ENCODE peak calls at places on chromosomes 3 and 15, in six cellular contexts. E is left ventricle myocardium inferior; H is trophoblast cell; J is WERI-Rb-1; S is spleen; T is CD4-positive, CD25-positive, alpha-beta regulatory T cell. V is an unnamed sample. For H3K27me3, the result is how much of the 10 kb centered on the place peaks cover.

GRCh38 chr3:112366428-112366931 is 33.5 kb downstream of the CD200 start:
- DNase-seq in E (no peak), H (no peak), J (no peak), S (no peak), T (no peak), V (no peak)

GRCh38 chr3:197408177-197408957 is 110.0 kb upstream of the DLG1 start:
- DNase-seq in E (no peak), H (no peak), J (no peak), S (peak), T (no peak), V (no peak)

GRCh38 chr15:84778194-84778593 is 29.8 kb downstream of the ZNF592 start:
- DNase-seq in E (no peak), H (no peak), J (no peak), S (no peak), T (no peak), V (no peak)

GRCh38 chr15:59222906-59223579 is 16.4 kb downstream of the LDHAL6B start:
- DNase-seq in E (no peak), H (no peak), J (no peak), S (no peak), T (no peak), V (no peak)

GRCh38 chr3:23073721-23074300 is 129.3 kb upstream of the UBE2E2 start:
- DNase-seq in E (no peak), H (peak), J (no peak), S (no peak), T (no peak), V (no peak)

GRCh38 chr15:22253676-22254408 is 173.5 kb downstream of the OR4M2 start:
- DNase-seq in E (no peak), H (no peak), J (no peak), S (no peak), T (peak), V (peak)

GRCh38 chr3:42539871-42540714 is 37.6 kb downstream of the VIPR1 start:
- DNase-seq in E (no peak), H (peak), J (peak), S (no peak), T (peak), V (peak)

GRCh38 chr3:101104334-101104733 is 111.1 kb upstream of the ABI3BP start:
- DNase-seq in E (no peak), H (no peak), J (no peak), S (no peak), T (no peak), V (no peak)

GRCh38 chr3:39150803-39151631 is 2.4 kb downstream of the CSRNP1 start:
- DNase-seq in E (peak), H (peak), J (peak), S (no peak), T (peak), V (peak)

GRCh38 chr3:74844428-74844827 is 230.0 kb upstream of the CNTN3 start:
- DNase-seq in E (no peak), H (peak), J (no peak), S (no peak), T (no peak), V (no peak)

GRCh38 chr15:89656116-89656815 is 999 bp upstream of the KIF7 start:
- DNase-seq in E (no peak), H (no peak), J (no peak), S (no peak), T (no peak), V (no peak)

GRCh38 chr3:127074900-127075360 is 92.0 kb downstream of the PLXNA1 start:
- DNase-seq in E (no peak), H (peak), J (peak), S (peak), T (no peak), V (no peak)

GRCh38 chr15:82047493-82048446 is 2.0 kb upstream of the MEX3B start:
- DNase-seq in E (no peak), H (peak), J (no peak), S (no peak), T (peak), V (no peak)

GRCh38 chr15:56918907-56919707 is 663 bp downstream of the TCF12 start:
- DNase-seq in E (peak), H (peak), J (peak), S (peak), T (peak), V (peak)

GRCh38 chr15:40481671-40482070 is 10.9 kb downstream of the CHST14 start:
- DNase-seq in E (no peak), H (no peak), J (no peak), S (no peak), T (no peak), V (no peak)

GRCh38 chr3:129164500-129164899 is 3.6 kb upstream of the ISY1 start:
- DNase-seq in E (no peak), H (no peak), J (no peak), S (no peak), T (no peak), V (no peak)

GRCh38 chr3:128504957-128505730 is 12.1 kb upstream of the GATA2 start:
- DNase-seq in E (no peak), H (peak), J (no peak), S (no peak), T (no peak), V (no peak)

GRCh38 chr3:1805331-1805730 is 293.3 kb upstream of the CNTN4 start:
- DNase-seq in E (no peak), H (no peak), J (no peak), S (no peak), T (no peak), V (no peak)

GRCh38 chr3:71428841-71429609 is 154.5 kb downstream of the FOXP1 start:
- DNase-seq in E (peak), H (peak), J (no peak), S (no peak), T (peak), V (peak)

GRCh38 chr3:140187648-140188221 is 252.8 kb downstream of the CLSTN2 start:
- DNase-seq in E (no peak), H (no peak), J (no peak), S (no peak), T (no peak), V (no peak)

GRCh38 chr15:71278989-71279756 is 163.9 kb downstream of the THSD4 start:
- DNase-seq in E (no peak), H (peak), J (no peak), S (no peak), T (no peak), V (no peak)

GRCh38 chr15:68463444-68463843 is 31.5 kb upstream of the ITGA11 start:
- DNase-seq in E (no peak), H (no peak), J (no peak), S (no peak), T (no peak), V (no peak)

GRCh38 chr15:51312132-51312531 is 26.3 kb downstream of the CYP19A1 start:
- DNase-seq in E (no peak), H (no peak), J (no peak), S (no peak), T (no peak), V (no peak)

GRCh38 chr3:53009826-53010539 is 35.9 kb downstream of the SFMBT1 start:
- DNase-seq in E (no peak), H (no peak), J (no peak), S (no peak), T (no peak), V (no peak)

GRCh38 chr3:17539436-17539835 is 203.0 kb downstream of the TBC1D5 start:
- DNase-seq in E (no peak), H (no peak), J (no peak), S (no peak), T (no peak), V (no peak)

GRCh38 chr15:50183112-50183794 is 1.3 kb downstream of the SLC27A2 start:
- DNase-seq in E (no peak), H (no peak), J (no peak), S (no peak), T (peak), V (peak)

GRCh38 chr3:187261541-187261969 is 30.0 kb downstream of the MASP1 start:
- DNase-seq in E (no peak), H (peak), J (no peak), S (no peak), T (no peak), V (no peak)

GRCh38 chr3:139935866-139936817 is 1.2 kb downstream of the CLSTN2 start:
- DNase-seq in E (peak), H (no peak), J (peak), S (no peak), T (no peak), V (no peak)

GRCh38 chr3:16658933-16659793 is 53.9 kb upstream of the DAZL start:
- DNase-seq in E (no peak), H (peak), J (no peak), S (no peak), T (no peak), V (no peak)

GRCh38 chr3:8464668-8465067 is 37.0 kb upstream of the LMCD1 start:
- DNase-seq in E (no peak), H (no peak), J (no peak), S (no peak), T (no peak), V (no peak)

GRCh38 chr15:57281357-57281756 is 94.9 kb upstream of the CGNL1 start:
- DNase-seq in E (no peak), H (no peak), J (no peak), S (peak), T (peak), V (no peak)

GRCh38 chr3:49248828-49249227 is 28.2 kb downstream of the C3orf62 start:
- DNase-seq in E (no peak), H (peak), J (peak), S (no peak), T (no peak), V (no peak)

GRCh38 chr3:70712449-70713082 is 400.1 kb upstream of the MDFIC2 start:
- DNase-seq in E (no peak), H (no peak), J (no peak), S (no peak), T (no peak), V (no peak)

GRCh38 chr15:95051881-95052280 is 820.5 kb downstream of the MCTP2 start:
- DNase-seq in E (no peak), H (no peak), J (no peak), S (no peak), T (no peak), V (no peak)

GRCh38 chr3:168859574-168859973 is 763.9 kb upstream of the GOLIM4 start:
- DNase-seq in E (no peak), H (no peak), J (no peak), S (no peak), T (no peak), V (no peak)

DNA sequence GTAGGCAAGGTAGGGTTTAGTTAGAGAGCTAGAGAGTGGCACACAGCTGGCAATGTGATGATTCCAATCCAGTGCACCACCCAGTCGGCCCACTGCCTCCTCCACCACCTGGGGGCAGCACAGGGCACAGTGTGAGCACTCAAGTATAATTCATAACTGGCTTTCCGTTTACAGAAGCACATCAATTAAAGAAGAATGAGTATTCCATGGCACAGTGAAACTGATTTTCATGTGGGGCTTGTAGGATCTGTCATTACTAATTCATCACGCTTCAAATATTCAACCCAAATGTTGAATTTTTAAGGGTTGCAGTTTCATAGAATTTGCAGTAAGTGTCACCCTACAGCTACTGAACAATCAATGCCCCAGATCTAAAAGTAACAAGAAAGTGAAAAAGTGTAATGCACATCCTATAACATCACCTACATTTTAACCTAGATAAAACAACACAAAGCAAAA is 149.9 kb downstream of the IGSF11 start:
- DNase-seq in E (peak), H (peak), J (peak), S (peak), T (peak), V (peak)
- H3K4me3 ChIP-seq in E (no peak), H (no peak), J (no peak), S (no peak), T (no peak), V (no peak)

GRCh38 chr3:27590437-27591320 is 106.5 kb upstream of the SLC4A7 start:
- DNase-seq in E (no peak), H (no peak), J (no peak), S (no peak), T (peak), V (no peak)

GRCh38 chr3:27591811-27592210 is 107.6 kb upstream of the SLC4A7 start:
- DNase-seq in E (no peak), H (no peak), J (no peak), S (no peak), T (peak), V (peak)

GRCh38 chr3:27593173-27593572 is 109.0 kb upstream of the SLC4A7 start:
- DNase-seq in E (no peak), H (no peak), J (no peak), S (no peak), T (no peak), V (no peak)

GRCh38 chr3:27591321-27591711 is 107.1 kb upstream of the SLC4A7 start:
- DNase-seq in E (no peak), H (no peak), J (no peak), S (no peak), T (no peak), V (no peak)

GRCh38 chr3:27589795-27590194 is 105.6 kb upstream of the SLC4A7 start:
- DNase-seq in E (no peak), H (no peak), J (no peak), S (no peak), T (no peak), V (no peak)
- H3K27ac ChIP-seq in E (peak), H (no peak), J (no peak), S (peak), T (no peak), V (no peak)

DNA sequence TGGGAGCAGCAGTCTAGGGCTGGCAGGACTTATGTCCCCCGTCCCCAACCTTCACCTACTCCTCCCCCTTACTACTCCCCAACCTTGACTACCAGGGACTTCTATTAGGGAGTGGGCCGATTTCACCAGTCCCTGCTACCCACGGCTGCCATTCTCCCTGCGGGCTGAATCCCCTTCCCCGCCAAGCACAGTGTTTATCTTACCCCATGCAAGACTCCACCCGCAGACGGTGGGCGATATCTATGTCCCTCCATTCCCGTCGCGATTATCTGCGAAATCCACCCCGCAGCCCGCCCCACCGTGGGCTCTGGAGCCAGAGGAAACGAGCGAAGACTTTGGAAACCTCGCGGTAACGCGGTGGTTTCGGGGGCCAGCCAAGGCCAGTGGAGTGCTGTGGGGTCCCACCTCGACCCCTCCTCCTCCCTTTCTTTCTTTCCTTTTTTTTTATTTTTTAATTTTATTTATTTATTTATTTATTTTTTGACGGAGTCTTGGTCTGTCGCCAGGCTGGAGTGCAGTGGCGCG is 4.7 kb downstream of the ISLR2 start:
- DNase-seq in E (no peak), H (no peak), J (no peak), S (no peak), T (no peak), V (no peak)
- H3K27me3 ChIP-seq in E (half or more), H (half or more), J (under half), S (half or more), T (under half), V (under half)

GRCh38 chr3:81758275-81758674 is 3.2 kb downstream of the GBE1 start:
- DNase-seq in E (no peak), H (no peak), J (no peak), S (no peak), T (no peak), V (no peak)

GRCh38 chr3:81761904-81762565 is 590 bp upstream of the GBE1 start:
- DNase-seq in E (no peak), H (no peak), J (no peak), S (no peak), T (no peak), V (no peak)

GRCh38 chr3:81764665-81765064 is 3.2 kb upstream of the GBE1 start:
- DNase-seq in E (no peak), H (no peak), J (no peak), S (no peak), T (no peak), V (no peak)

GRCh38 chr3:81760924-81761903 is at the start of gene GBE1:
- DNase-seq in E (peak), H (peak), J (peak), S (peak), T (peak), V (peak)

GRCh38 chr3:81760215-81760614 is 1.2 kb downstream of the GBE1 start:
- DNase-seq in E (no peak), H (no peak), J (no peak), S (no peak), T (no peak), V (no peak)
- H3K4me3 ChIP-seq in E (peak), H (no peak), J (peak), S (peak), T (peak), V (peak)

GRCh38 chr3:120092444-120092843 is 1.8 kb downstream of the GSK3B start:
- DNase-seq in E (no peak), H (no peak), J (no peak), S (no peak), T (peak), V (no peak)

GRCh38 chr3:120089089-120089488 is 5.2 kb downstream of the GSK3B start:
- DNase-seq in E (no peak), H (no peak), J (no peak), S (no peak), T (no peak), V (no peak)

GRCh38 chr3:120093119-120093922 is 926 bp downstream of the GSK3B start:
- DNase-seq in E (no peak), H (no peak), J (no peak), S (peak), T (peak), V (peak)

GRCh38 chr3:120090422-120090821 is 3.8 kb downstream of the GSK3B start:
- DNase-seq in E (no peak), H (no peak), J (no peak), S (no peak), T (no peak), V (no peak)

DNA sequence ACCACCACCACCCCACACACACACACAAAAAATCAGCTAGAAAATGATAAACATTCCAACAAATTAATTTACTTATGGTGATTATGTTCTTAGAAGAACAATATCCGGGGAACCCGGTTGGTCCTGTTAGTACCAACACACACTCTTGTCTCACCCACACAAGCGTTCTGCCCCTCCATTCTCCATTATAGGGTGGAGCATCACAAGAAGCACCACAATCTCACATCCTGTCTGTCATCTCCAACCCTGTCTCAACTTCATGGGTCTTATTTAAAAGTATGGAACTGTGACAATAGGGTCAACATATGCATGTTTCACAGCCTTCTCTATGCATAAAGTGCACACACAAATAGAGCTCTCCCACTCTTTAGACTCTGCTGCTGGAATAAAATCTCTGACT is 5.6 kb downstream of the GSK3B start:
- DNase-seq in E (no peak), H (no peak), J (no peak), S (no peak), T (peak), V (no peak)
- H3K27ac ChIP-seq in E (no peak), H (no peak), J (no peak), S (no peak), T (no peak), V (no peak)

DNA sequence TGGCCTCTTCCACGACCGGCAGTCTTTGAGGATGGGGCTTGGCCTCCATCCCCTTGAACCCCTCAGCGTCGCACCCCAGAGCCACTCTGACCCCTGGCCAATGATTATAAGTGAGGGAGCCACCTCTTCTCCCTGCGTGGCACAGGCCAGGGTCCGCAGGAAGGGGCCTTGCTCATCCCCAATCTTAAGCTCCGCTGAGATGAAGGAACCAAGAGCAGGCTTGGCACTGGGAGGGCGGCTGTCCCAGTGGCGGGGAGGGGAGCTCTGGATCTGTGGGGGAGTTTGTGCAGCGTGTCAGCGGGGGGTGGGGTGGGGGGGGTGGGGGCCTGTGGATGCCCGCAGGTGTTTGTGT is 13.8 kb upstream of the ADPGK start:
- DNase-seq in E (no peak), H (no peak), J (no peak), S (no peak), T (no peak), V (no peak)
- H3K27me3 ChIP-seq in E (half or more), H (under half), J (under half), S (under half), T (under half), V (under half)

GRCh38 chr15:29570931-29571727 is 251.1 kb downstream of the TJP1 start:
- DNase-seq in E (no peak), H (peak), J (peak), S (no peak), T (no peak), V (no peak)

GRCh38 chr15:29567336-29567735 is 254.9 kb downstream of the TJP1 start:
- DNase-seq in E (no peak), H (no peak), J (no peak), S (no peak), T (no peak), V (no peak)

GRCh38 chr15:29570121-29570930 is 251.9 kb downstream of the TJP1 start:
- DNase-seq in E (no peak), H (peak), J (peak), S (no peak), T (no peak), V (no peak)

GRCh38 chr15:29568840-29569532 is 253.3 kb downstream of the TJP1 start:
- DNase-seq in E (no peak), H (no peak), J (peak), S (no peak), T (peak), V (no peak)

DNA sequence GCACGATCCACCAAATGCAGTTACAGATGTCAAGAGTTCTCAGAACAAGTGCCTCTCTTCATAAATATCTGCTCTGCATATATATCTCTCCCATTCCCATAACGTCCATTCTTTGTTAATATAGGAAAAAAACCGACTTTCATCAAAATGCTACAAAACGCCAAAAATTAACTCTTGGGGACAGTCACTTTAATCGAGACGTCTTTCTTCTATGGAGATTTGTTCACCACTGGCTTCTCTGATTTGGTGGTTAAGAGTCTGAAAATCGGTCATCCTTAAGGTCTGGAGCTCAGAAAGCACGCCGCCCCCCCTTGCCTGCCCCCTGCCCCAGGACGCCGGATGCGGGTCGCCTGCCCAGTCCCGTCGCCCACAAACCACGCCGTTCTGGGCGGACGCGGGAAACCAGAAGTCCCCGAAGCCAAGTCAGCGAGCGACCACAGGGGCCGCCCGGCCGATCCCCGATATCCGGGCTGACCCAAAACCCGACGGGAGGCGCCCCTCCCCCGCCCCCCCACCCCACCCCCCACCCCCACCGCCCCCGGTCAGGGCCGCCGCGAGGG is 252.7 kb downstream of the TJP1 start:
- DNase-seq in E (no peak), H (no peak), J (no peak), S (no peak), T (no peak), V (no peak)
- H3K4me3 ChIP-seq in E (peak), H (peak), J (no peak), S (peak), T (no peak), V (no peak)

GRCh38 chr3:11390411-11391171 is 118.4 kb downstream of the ATG7 start:
- DNase-seq in E (no peak), H (no peak), J (no peak), S (no peak), T (no peak), V (no peak)
- H3K27ac ChIP-seq in E (peak), H (no peak), J (no peak), S (no peak), T (no peak), V (no peak)